ENCODE peak calls at places on chromosome 1, in seven cellular contexts. F is ureter, L is LoVo, H is A172, J is nucleus accumbens, O is HEK293T, T is hepatocyte. M is an unnamed sample.

GRCh38 chr1:219412772-219413171 is 200.1 kb downstream of the ZC3H11B start:
- DNase-seq in J (no peak), T (no peak), O (no peak), H (no peak), L (no peak), F (no peak), M (no peak)

GRCh38 chr1:37831109-37831508 is 23.1 kb upstream of the YRDC start:
- DNase-seq in T (no peak), O (no peak), H (no peak), L (no peak), F (no peak), J (no peak), M (no peak)

GRCh38 chr1:210695041-210695440 is 366.3 kb downstream of the HHAT start:
- DNase-seq in J (no peak), H (peak), F (no peak), O (no peak), T (no peak), L (no peak), M (no peak)

GRCh38 chr1:205983925-205984725 is 19.1 kb downstream of the RAB7B start:
- DNase-seq in H (peak), J (peak), F (peak), T (peak), L (peak), O (peak), M (peak)

GRCh38 chr1:182687361-182687760 is 3.0 kb upstream of the RGS8 start:
- DNase-seq in J (no peak), O (no peak), L (peak), T (no peak), H (no peak), F (no peak), M (peak)

GRCh38 chr1:232423591-232423990 is 206.3 kb downstream of the SIPA1L2 start:
- DNase-seq in L (no peak), O (no peak), T (no peak), J (no peak), F (no peak), H (no peak), M (no peak)

GRCh38 chr1:8524637-8525157 is 206.8 kb downstream of the SLC45A1 start:
- DNase-seq in O (no peak), L (no peak), H (no peak), J (no peak), T (no peak), F (no peak), M (no peak)

GRCh38 chr1:153441238-153441755 is 19.2 kb downstream of the S100A7 start:
- DNase-seq in L (no peak), O (no peak), F (no peak), T (no peak), H (no peak), J (no peak), M (peak)